ENCODE peak calls at places on chromosomes 3 and 15, in seven cellular contexts. I is AG04450, B is K562, Y is fibroblast of mammary gland, U is heart right ventricle, X is left ventricle myocardium inferior, F is A549. A is an unnamed sample.
A peak's percentile ranks its signal among the peaks of the same experiment; 100 is the strongest.

GRCh38 chr3:126121074-126121473 is 37.1 kb upstream of the SLC41A3 start:
- DNase-seq in Y (no peak), I (no peak), U (no peak), F (no peak), X (no peak), B (no peak), A (no peak)

GRCh38 chr3:31575448-31575847 is 42.7 kb downstream of the STT3B start:
- DNase-seq in Y (no peak), I (no peak), F (no peak), X (no peak), B (no peak), U (no peak), A (no peak)

GRCh38 chr3:130480736-130481135 is 36.2 kb upstream of the COL6A6 start:
- DNase-seq in B (peak; percentile 11), Y (peak; percentile 72), F (peak; percentile 45), I (peak; percentile 1), X (no peak), U (peak; percentile 12), A (peak; percentile 44)

GRCh38 chr3:74089854-74090253 is 465.1 kb upstream of the PDZRN3 start:
- DNase-seq in X (no peak), F (no peak), I (no peak), B (no peak), U (no peak), Y (no peak), A (no peak)

GRCh38 chr3:62233065-62233464 is 140.3 kb downstream of the FEZF2 start:
- DNase-seq in Y (no peak), B (no peak), I (no peak), F (peak; percentile 1), U (no peak), X (no peak), A (no peak)

GRCh38 chr3:16877527-16877926 is 7.2 kb upstream of the PLCL2 start:
- DNase-seq in B (no peak), F (no peak), U (no peak), Y (no peak), X (no peak), I (no peak), A (no peak)

GRCh38 chr3:129592362-129593150 is 13.9 kb downstream of the PLXND1 start:
- DNase-seq in B (no peak), F (no peak), I (no peak), X (peak; percentile 85), Y (peak; percentile 58), U (peak; percentile 88), A (no peak)

GRCh38 chr3:13011369-13012227 is 61.6 kb downstream of the IQSEC1 start:
- DNase-seq in Y (no peak), B (peak; percentile 51), F (no peak), X (no peak), I (no peak), U (no peak), A (peak; percentile 30)

GRCh38 chr3:155753038-155753647 is 8.3 kb upstream of the PLCH1 start:
- DNase-seq in X (no peak), U (no peak), Y (peak; percentile 51), F (peak; percentile 56), B (no peak), I (no peak), A (peak; percentile 43)

GRCh38 chr3:105466495-105467080 is 99.9 kb downstream of the ALCAM start:
- DNase-seq in I (no peak), Y (no peak), U (no peak), X (no peak), B (no peak), F (no peak), A (no peak)

GRCh38 chr3:4720316-4721075 is 227.3 kb downstream of the ITPR1 start:
- DNase-seq in I (no peak), X (peak; percentile 64), F (peak; percentile 86), B (peak; percentile 77), Y (peak; percentile 86), U (peak; percentile 87), A (peak; percentile 62)

GRCh38 chr3:67819447-67819846 is 165.0 kb upstream of the SUCLG2 start:
- DNase-seq in I (no peak), B (no peak), Y (no peak), U (no peak), X (no peak), F (peak; percentile 4), A (peak; percentile 1)

GRCh38 chr3:42507751-42508335 is 5.4 kb downstream of the VIPR1 start:
- DNase-seq in Y (no peak), F (no peak), U (no peak), B (no peak), I (no peak), X (no peak), A (no peak)

GRCh38 chr3:11719406-11720219 is 75.9 kb upstream of the VGLL4 start:
- DNase-seq in F (peak; percentile 80), U (peak; percentile 67), I (no peak), B (peak; percentile 97), Y (no peak), X (peak; percentile 70), A (peak; percentile 85)

GRCh38 chr3:119723022-119723421 is 20.2 kb downstream of the CFAP91 start:
- DNase-seq in B (no peak), Y (no peak), X (no peak), U (no peak), I (no peak), F (no peak), A (no peak)

GRCh38 chr15:65863106-65863505 is 6.2 kb upstream of the RAB11A start:
- DNase-seq in F (no peak), U (no peak), Y (no peak), I (no peak), B (no peak), X (no peak), A (no peak)

GRCh38 chr3:30353711-30354467 is 252.5 kb upstream of the TGFBR2 start:
- DNase-seq in F (no peak), U (no peak), I (no peak), Y (no peak), X (no peak), B (no peak), A (peak; percentile 85)

DNA sequence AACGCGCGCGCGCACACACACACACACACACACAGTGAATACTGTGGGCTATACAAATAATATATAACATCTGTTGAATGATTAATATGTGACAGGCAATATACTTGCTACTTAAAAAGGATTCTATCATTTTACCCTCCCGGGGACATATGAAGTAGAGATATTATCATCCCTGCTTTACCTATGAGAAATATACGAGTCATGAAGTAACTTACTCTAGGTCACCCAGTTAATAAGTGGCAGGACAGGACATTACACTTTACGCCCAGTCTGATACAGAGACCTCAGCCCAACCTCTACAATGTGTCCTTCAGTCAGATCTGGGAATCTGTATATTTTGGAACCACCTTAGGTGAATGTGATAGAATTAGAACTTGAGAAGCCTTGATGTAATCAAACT is 55.4 kb downstream of the CCDC54 start:
- DNase-seq in Y (no peak), B (no peak), X (no peak), I (no peak), F (peak; percentile 33), U (no peak), A (no peak)
- H3K4me3 ChIP-seq in Y (peak overlapping the region; percentile 74), B (no peak overlapping the region), X (peak overlapping the region; percentile 80), I (peak overlapping the region; percentile 72), F (peak overlapping the region; percentile 59), U (peak overlapping the region; percentile 85), A (peak overlapping the region; percentile 81)

DNA sequence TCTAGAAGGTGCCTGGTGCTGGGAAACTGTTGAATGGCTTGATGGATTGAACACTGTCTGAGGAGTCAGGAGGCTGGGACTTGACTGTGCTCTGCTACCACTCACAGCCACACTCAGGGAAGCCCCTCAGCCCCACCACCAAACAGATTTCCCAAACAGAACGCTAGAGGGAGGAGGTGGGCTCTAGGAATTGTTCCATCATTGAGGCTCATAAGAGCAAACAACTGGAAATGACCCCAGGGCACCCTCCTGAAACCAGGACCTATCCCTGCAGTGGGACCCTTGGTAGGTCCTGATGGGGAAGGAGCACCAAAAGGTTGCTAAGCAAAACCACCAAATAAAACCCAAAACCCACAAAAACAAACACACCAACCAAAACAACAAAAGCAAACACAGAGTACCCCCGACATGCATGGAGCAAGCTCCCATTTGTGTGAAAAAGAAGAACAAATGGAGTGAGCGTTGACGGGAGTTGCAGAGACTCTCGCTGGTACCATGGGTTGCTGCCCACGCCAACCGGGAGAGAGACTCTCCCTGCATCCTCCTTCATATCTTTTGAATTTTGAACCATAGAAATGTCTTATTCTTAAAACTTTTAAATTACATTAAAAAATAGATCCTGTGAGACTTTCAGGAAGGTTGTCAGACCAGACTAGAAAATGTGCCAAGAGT is 45.6 kb downstream of the ABTB1 start:
- DNase-seq in I (no peak), U (no peak), F (no peak), B (no peak), Y (no peak), X (no peak), A (no peak)
- TF ChIP-seq CTCF in I (no peak), U (no peak), F (no peak), B (no peak), Y (no peak), X (no peak), A (no peak)

GRCh38 chr3:47412842-47413520 is 32.2 kb downstream of the PTPN23 start:
- DNase-seq in U (no peak), I (no peak), B (no peak), F (no peak), X (no peak), Y (no peak), A (no peak)

GRCh38 chr3:47414666-47415587 is 34.1 kb downstream of the PTPN23 start:
- DNase-seq in F (no peak), U (no peak), B (no peak), I (no peak), X (no peak), Y (no peak), A (no peak)

GRCh38 chr3:47412453-47412756 is 31.6 kb downstream of the PTPN23 start:
- DNase-seq in X (no peak), U (no peak), B (no peak), F (no peak), Y (no peak), I (no peak), A (no peak)

GRCh38 chr3:47413751-47414150 is 32.9 kb downstream of the PTPN23 start:
- DNase-seq in U (no peak), Y (no peak), F (no peak), I (no peak), X (no peak), B (no peak), A (no peak)

GRCh38 chr3:47414161-47414564 is 33.3 kb downstream of the PTPN23 start:
- DNase-seq in U (no peak), B (no peak), I (no peak), Y (no peak), X (no peak), F (no peak), A (no peak)
- H3K4me3 ChIP-seq in U (no peak overlapping the region), B (no peak overlapping the region), I (no peak overlapping the region), Y (no peak overlapping the region), X (no peak overlapping the region), F (no peak overlapping the region), A (no peak overlapping the region)

GRCh38 chr3:152471814-152472605 is 203.3 kb downstream of the MBNL1 start:
- DNase-seq in X (peak; percentile 31), Y (peak; percentile 77), I (no peak), B (peak; percentile 33), U (peak; percentile 80), F (peak; percentile 62), A (peak; percentile 50)

GRCh38 chr3:152470893-152471292 is 202.2 kb downstream of the MBNL1 start:
- DNase-seq in I (no peak), Y (no peak), X (no peak), F (no peak), B (no peak), U (no peak), A (no peak)

GRCh38 chr3:152477422-152477821 is 208.7 kb downstream of the MBNL1 start:
- DNase-seq in I (no peak), B (no peak), X (no peak), Y (no peak), U (no peak), F (no peak), A (no peak)

GRCh38 chr3:152472606-152472954 is 203.9 kb downstream of the MBNL1 start:
- DNase-seq in U (no peak), X (no peak), B (no peak), F (no peak), I (no peak), Y (no peak), A (no peak)

GRCh38 chr3:152474585-152474984 is 205.9 kb downstream of the MBNL1 start:
- DNase-seq in Y (peak; percentile 85), B (no peak), X (no peak), F (peak; percentile 71), U (peak; percentile 26), I (no peak), A (peak; percentile 67)
- TF ChIP-seq CTCF in Y (peak; percentile 67), B (peak; percentile 75), X (peak; percentile 76), F (peak; percentile 68), U (peak; percentile 65), I (peak; percentile 61), A (peak; percentile 39)

A was measured in bronchial epithelial cell.